ENCODE peak calls at places on chromosomes 2 and 18, in four cellular contexts. C is lung microvascular endothelial cell; N is H54; Z is activated effector memory CD4-positive, alpha-beta T cell treated with Interleukin-2 at 50 U/mL for 16 hours. R is an unnamed sample.

GRCh38 chr2:118325556-118325955 is 237.3 kb downstream of the INSIG2 start:
- DNase-seq in C (no peak), N (no peak), Z (no peak), R (no peak)

GRCh38 chr2:180124273-180124881 is 117.3 kb upstream of the CWC22 start:
- DNase-seq in C (peak; percentile 65), Z (no peak), N (no peak), R (no peak)

GRCh38 chr2:20479835-20480234 is 33.0 kb downstream of the RHOB start:
- DNase-seq in Z (no peak), C (no peak), N (no peak), R (no peak)

GRCh38 chr2:155223781-155224406 is 525.4 kb downstream of the KCNJ3 start:
- DNase-seq in Z (no peak), C (peak; percentile 2), N (no peak), R (no peak)

GRCh38 chr2:188798159-188798558 is 176.0 kb upstream of the COL3A1 start:
- DNase-seq in N (no peak), Z (no peak), C (peak; percentile 65), R (no peak)

GRCh38 chr2:207039225-207039624 is 99.9 kb downstream of the CPO start:
- DNase-seq in N (no peak), C (no peak), Z (no peak), R (no peak)

GRCh38 chr2:24018241-24018640 is 8.4 kb downstream of the MFSD2B start:
- DNase-seq in N (no peak), Z (no peak), C (no peak), R (no peak)

GRCh38 chr18:56035546-56035945 is 447.6 kb upstream of the TCF4 start:
- DNase-seq in C (no peak), N (no peak), Z (no peak), R (no peak)

GRCh38 chr2:141554810-141555209 is 576.0 kb downstream of the LRP1B start:
- DNase-seq in N (no peak), C (no peak), Z (no peak), R (no peak)

GRCh38 chr2:237154050-237154638 is 68.5 kb downstream of the COPS8 start:
- DNase-seq in N (peak; percentile 26), Z (peak; percentile 12), C (peak; percentile 82), R (peak; percentile 34)

GRCh38 chr2:231245253-231246094 is 47.0 kb downstream of the ARMC9 start:
- DNase-seq in C (peak; percentile 61), Z (no peak), N (no peak), R (no peak)